ENCODE peak calls at places on chromosomes 16 and 17, in eight cellular contexts. Z is T1000, G is kidney tubule cell, F is heart right ventricle, E is ovary, U is psoas muscle, S is iris pigment epithelial cell, L is CMK. X is an unnamed sample.

GRCh38 chr17:68534714-68535113 is 22.5 kb downstream of the PRKAR1A start:
- DNase-seq in S (no peak), F (no peak), U (no peak), G (no peak), E (no peak), L (no peak), Z (no peak), X (no peak)

GRCh38 chr17:64343833-64344637 is 46.6 kb downstream of the PECAM1 start:
- DNase-seq in G (peak), U (peak), Z (no peak), L (no peak), S (peak), F (peak), E (peak), X (no peak)

GRCh38 chr16:66961065-66961744 is at the start of gene CES3:
- DNase-seq in E (no peak), U (peak), L (peak), F (peak), G (peak), Z (no peak), S (peak), X (peak)

GRCh38 chr17:76132574-76133338 is 8.3 kb downstream of the FOXJ1 start:
- DNase-seq in U (no peak), E (no peak), Z (no peak), G (peak), S (no peak), F (no peak), L (no peak), X (no peak)

GRCh38 chr16:60107467-60107866 is 1373.4 kb upstream of the GOT2 start:
- DNase-seq in G (no peak), E (no peak), U (no peak), S (no peak), Z (no peak), L (peak), F (no peak), X (peak)

GRCh38 chr17:41768682-41769288 is 17.7 kb downstream of the JUP start:
- DNase-seq in S (no peak), G (no peak), U (no peak), Z (no peak), E (no peak), L (no peak), F (no peak), X (no peak)

GRCh38 chr16:5504028-5504758 is 406.6 kb upstream of the EEF2KMT start:
- DNase-seq in L (no peak), F (no peak), E (no peak), Z (no peak), U (no peak), S (no peak), G (peak), X (no peak)

GRCh38 chr16:25219070-25219737 is 2.5 kb downstream of the AQP8 start:
- DNase-seq in G (no peak), E (no peak), L (no peak), Z (no peak), U (no peak), S (no peak), F (no peak), X (no peak)

GRCh38 chr16:19114359-19115147 is 789 bp downstream of the ITPRIPL2 start:
- DNase-seq in U (peak), L (no peak), F (peak), E (peak), S (peak), Z (peak), G (peak), X (no peak)

GRCh38 chr17:31371511-31372097 is 19.9 kb upstream of the RAB11FIP4 start:
- DNase-seq in Z (no peak), U (no peak), E (no peak), S (peak), L (no peak), G (no peak), F (no peak), X (no peak)

X was measured in HL-60.